ENCODE peak calls at places on chromosomes 7 and 10, in five cellular contexts. P, M, Z, V and E are unnamed samples.

GRCh38 chr10:88477343-88478085 is 105.6 kb downstream of the RNLS start:
- DNase-seq in P (no peak), M (no peak), Z (no peak), V (no peak), E (no peak)

GRCh38 chr10:12484945-12485805 is 135.8 kb downstream of the CAMK1D start:
- DNase-seq in P (no peak), M (no peak), Z (no peak), V (peak; percentile 54), E (no peak)

GRCh38 chr7:16422100-16422430 is 727 bp upstream of the CRPPA start:
- DNase-seq in P (peak; percentile 53), M (peak; percentile 38), Z (no peak), V (no peak), E (peak; percentile 63)

GRCh38 chr7:94580601-94581000 is 71.0 kb downstream of the CASD1 start:
- DNase-seq in P (peak; percentile 25), M (peak; percentile 63), Z (peak; percentile 21), V (no peak), E (peak; percentile 34)

GRCh38 chr7:16978358-16979244 is 96.8 kb upstream of the AGR3 start:
- DNase-seq in P (peak; percentile 51), M (peak; percentile 84), Z (peak; percentile 38), V (no peak), E (peak; percentile 55)

GRCh38 chr7:27419581-27420177 is 177.1 kb downstream of the EVX1 start:
- DNase-seq in P (no peak), M (peak; percentile 70), Z (no peak), V (no peak), E (peak; percentile 38)

GRCh38 chr10:126839094-126839761 is 66.0 kb upstream of the DOCK1 start:
- DNase-seq in P (no peak), M (no peak), Z (no peak), V (no peak), E (no peak)

GRCh38 chr7:99379043-99379577 is 4.6 kb downstream of the ARPC1B start:
- DNase-seq in P (peak; percentile 96), M (peak; percentile 87), Z (peak; percentile 48), V (peak; percentile 79), E (peak; percentile 96)

GRCh38 chr7:86989407-86989806 is 70.0 kb downstream of the ELAPOR2 start:
- DNase-seq in P (no peak), M (no peak), Z (no peak), V (no peak), E (no peak)

GRCh38 chr7:39637963-39638485 is 14.7 kb downstream of the RALA start:
- DNase-seq in P (no peak), M (no peak), Z (no peak), V (no peak), E (no peak)

GRCh38 chr10:14389981-14390590 is 59.4 kb upstream of the FRMD4A start:
- DNase-seq in P (no peak), M (no peak), Z (no peak), V (no peak), E (no peak)

GRCh38 chr7:128931186-128931798 is 6.4 kb upstream of the IRF5 start:
- DNase-seq in P (no peak), M (no peak), Z (no peak), V (peak; percentile 17), E (no peak)

GRCh38 chr7:128931965-128932861 is 5.5 kb upstream of the IRF5 start:
- DNase-seq in P (no peak), M (no peak), Z (no peak), V (no peak), E (no peak)

GRCh38 chr7:128929201-128929808 is 8.4 kb upstream of the IRF5 start:
- DNase-seq in P (no peak), M (no peak), Z (no peak), V (peak; percentile 15), E (no peak)

GRCh38 chr7:128924706-128925588 is 12.8 kb upstream of the IRF5 start:
- DNase-seq in P (no peak), M (no peak), Z (no peak), V (no peak), E (no peak)

DNA sequence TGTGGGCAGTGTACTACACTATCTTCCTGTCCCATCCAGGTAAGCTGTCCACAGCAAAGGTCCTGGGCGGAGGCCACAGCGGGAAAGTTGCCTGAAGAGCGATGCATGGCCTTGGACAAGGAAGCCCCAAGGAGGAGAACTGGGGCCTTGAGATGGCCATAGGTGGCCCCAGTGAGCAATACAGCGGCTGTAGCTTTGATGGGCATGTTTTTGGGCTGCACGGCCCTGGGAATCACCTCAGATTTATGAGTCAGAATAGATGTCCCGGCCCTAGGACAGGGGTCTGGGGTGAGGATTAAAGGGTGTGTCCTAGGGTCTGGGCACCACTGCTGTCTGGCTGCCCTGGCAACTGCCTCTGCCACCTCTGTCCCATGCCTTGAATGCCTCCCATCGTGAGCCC is 9.6 kb upstream of the IRF5 start:
- DNase-seq in P (no peak), M (no peak), Z (no peak), V (no peak), E (no peak)
- H3K4me3 ChIP-seq in P (no peak overlapping the region), M (no peak overlapping the region), Z (no peak overlapping the region), V (no peak overlapping the region), E (no peak overlapping the region)

DNA sequence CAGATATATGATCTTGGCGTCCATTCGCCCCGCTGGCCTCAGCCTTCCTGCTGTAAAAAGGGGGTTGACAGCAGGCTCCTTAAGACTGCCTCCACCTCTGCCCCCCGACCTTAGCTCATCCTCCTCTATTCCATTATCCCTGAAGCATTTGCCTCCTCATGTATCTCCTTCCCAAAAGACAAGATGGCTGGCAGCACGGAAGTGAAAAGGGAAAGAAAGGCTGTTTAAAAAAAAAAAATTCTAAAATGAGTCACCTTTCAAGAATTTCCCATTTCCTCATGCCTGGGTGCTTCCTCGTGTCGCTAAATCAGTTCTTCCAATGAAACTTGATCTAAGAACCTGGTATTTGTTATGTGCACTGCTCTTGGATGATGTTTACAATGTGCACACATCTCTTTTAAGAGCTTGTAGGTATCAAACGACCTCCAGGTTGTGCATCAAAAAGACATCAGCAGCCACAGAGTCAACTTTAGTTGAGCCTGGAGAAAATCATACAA is 1.7 kb downstream of the SCRN1 start:
- DNase-seq in P (peak; percentile 89), M (peak; percentile 85), Z (peak; percentile 79), V (no peak), E (peak; percentile 93)
- H3K4me3 ChIP-seq in P (peak overlapping the region; percentile 79), M (peak overlapping the region; percentile 94), Z (peak overlapping the region; percentile 95), V (peak overlapping the region; percentile 81), E (peak overlapping the region; percentile 85)

DNA sequence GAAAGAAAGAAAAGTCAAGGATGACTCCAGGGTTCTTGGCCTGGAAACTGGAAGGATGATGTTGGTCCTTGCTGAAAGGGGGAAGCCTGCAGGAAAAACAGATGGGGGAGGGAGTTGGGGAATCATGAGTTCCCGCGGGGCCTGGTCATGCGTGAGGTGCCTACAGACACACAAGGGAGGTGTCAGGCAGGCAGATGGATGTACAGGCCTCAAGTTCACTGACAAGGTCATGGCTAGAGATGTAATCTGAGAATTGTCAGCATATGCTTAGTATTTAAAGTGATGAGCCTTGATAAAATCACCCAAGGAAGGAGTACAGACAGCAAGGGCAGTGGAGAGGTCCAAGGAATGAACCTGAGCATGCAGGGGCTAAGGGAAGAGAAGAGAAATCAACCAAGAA is 46.8 kb downstream of the DLG5 start:
- DNase-seq in P (no peak), M (no peak), Z (no peak), V (no peak), E (no peak)
- H3K4me3 ChIP-seq in P (no peak overlapping the region), M (no peak overlapping the region), Z (no peak overlapping the region), V (no peak overlapping the region), E (no peak overlapping the region)

DNA sequence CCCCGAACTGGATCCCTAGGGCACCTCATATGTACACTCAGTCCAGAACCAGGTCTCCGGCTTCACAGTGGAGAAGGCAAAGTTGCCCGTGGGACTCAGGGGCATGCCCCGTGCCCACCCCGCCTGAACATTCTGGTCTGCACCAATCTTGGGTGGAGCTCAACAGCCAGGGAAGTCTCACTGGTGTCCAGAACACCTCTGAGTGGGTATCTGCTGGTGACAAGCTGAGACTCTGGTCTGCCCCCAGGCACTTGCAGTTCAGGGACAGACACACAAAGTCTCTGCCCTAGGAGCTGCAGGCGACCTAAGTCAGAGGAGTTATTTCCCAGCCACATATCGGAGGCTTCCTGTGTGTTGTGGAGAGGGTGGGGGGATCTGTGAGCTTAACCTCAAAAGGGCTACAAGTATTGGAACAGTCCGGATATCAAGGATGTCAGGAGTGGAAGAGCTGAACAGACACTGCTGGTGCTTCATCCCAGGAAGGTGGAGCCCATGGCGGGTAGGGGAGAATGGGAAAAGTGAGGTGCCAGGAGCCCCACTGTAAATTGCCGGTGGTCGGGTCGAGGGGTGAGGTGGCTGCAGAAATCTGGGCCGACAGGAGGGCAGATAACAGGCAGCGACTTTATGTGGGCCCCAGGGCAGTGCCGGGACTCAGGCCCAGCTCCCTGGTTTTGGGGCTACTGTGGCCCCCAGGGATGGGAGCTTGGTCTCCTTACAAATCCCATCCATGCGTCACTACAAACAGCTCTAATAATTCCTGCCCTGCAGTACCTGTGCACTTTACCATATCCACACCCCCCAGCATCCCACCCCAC is 8.6 kb upstream of the TLX1 start:
- DNase-seq in P (no peak), M (no peak), Z (no peak), V (no peak), E (no peak)
- H3K4me3 ChIP-seq in P (no peak overlapping the region), M (no peak overlapping the region), Z (no peak overlapping the region), V (no peak overlapping the region), E (no peak overlapping the region)

GRCh38 chr10:98028168-98028770 is 2.2 kb downstream of the CRTAC1 start:
- DNase-seq in P (peak; percentile 33), M (peak; percentile 7), Z (no peak), V (peak; percentile 44), E (peak; percentile 29)

GRCh38 chr10:98031440-98031839 is 1.0 kb upstream of the CRTAC1 start:
- DNase-seq in P (no peak), M (no peak), Z (no peak), V (no peak), E (no peak)

GRCh38 chr10:98030093-98030821 is at the start of gene CRTAC1:
- DNase-seq in P (peak; percentile 28), M (peak; percentile 16), Z (no peak), V (peak; percentile 63), E (peak; percentile 10)

GRCh38 chr10:98030991-98031431 is 590 bp upstream of the CRTAC1 start:
- DNase-seq in P (no peak), M (peak; percentile 3), Z (no peak), V (no peak), E (no peak)

DNA sequence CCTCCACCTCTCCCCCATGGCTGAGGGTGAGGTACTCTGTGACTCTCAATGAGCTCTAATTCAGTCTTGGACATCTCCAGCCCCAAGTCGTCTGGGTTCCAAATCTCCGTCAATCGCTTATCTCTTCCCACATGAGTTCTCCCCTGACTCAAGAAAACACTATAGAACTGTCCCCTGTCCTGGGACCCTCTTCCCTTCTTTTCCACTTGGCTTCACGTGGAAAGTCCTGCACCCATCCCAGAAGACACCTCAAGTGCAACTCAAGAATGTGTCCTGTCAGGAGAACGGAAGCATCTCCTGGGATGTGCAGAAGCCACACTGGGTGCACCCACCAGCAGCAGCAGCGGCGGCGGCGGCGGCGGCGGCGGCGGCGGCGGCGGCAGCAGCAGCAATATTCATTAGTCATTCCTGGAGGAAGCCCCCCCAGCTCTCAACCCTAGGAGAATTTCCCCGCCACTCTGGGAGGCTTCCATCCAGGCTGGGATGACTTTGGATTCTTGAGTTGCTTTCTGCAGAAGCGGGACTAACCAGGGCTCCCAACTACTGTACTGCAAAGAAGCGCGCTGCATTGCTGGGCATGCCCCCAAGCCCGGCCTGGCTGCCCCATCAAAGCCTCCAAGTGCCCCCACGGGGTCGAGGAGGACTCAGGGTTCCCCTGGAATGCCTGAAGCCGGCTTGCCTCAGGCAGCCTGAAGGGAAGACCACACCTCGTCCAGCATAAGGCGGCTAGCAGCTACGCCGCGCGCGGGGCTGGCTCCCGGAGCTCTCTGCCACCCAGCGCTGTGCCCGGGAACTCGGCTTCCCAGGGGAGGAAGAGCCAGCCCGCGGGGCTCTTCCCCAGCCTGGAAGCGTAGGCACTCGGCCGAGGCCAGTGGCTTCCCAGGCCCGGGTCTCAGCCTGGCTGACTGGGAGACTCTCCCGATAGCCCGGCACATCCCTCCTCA is 1.0 kb downstream of the CRTAC1 start:
- DNase-seq in P (no peak), M (no peak), Z (no peak), V (no peak), E (no peak)
- H3K4me3 ChIP-seq in P (no peak overlapping the region), M (no peak overlapping the region), Z (peak overlapping the region; percentile 10), V (peak overlapping the region; percentile 52), E (no peak overlapping the region)